ENCODE peak calls at places on chromosomes 13 and 19, in four cellular contexts. A is Panc1, I is Calu3, N is cardiac muscle cell. H is an unnamed sample.

GRCh38 chr19:57111329-57111644 is 8.5 kb upstream of the USP29 start:
- DNase-seq in A (no peak), I (no peak), N (no peak), H (no peak)

GRCh38 chr13:110713981-110714797 is 689 bp downstream of the ING1 start:
- DNase-seq in A (no peak), I (no peak), N (peak; percentile 58), H (peak; percentile 48)

GRCh38 chr13:42466123-42466522 is 107.8 kb upstream of the TNFSF11 start:
- DNase-seq in A (no peak), I (no peak), N (no peak), H (no peak)

GRCh38 chr13:42836930-42837329 is 55.5 kb downstream of the FAM216B start:
- DNase-seq in A (no peak), I (peak; percentile 24), N (peak; percentile 81), H (peak; percentile 12)

GRCh38 chr19:405138-405965 is 3.6 kb downstream of the C2CD4C start:
- DNase-seq in A (no peak), I (no peak), N (no peak), H (no peak)

GRCh38 chr13:113151745-113152707 is 6.4 kb upstream of the PROZ start:
- DNase-seq in A (no peak), I (no peak), N (peak; percentile 70), H (no peak)

GRCh38 chr19:28021316-28022185 is 1191.4 kb downstream of the UQCRFS1 start:
- DNase-seq in A (no peak), I (no peak), N (no peak), H (no peak)

GRCh38 chr19:30545752-30546151 is 173.6 kb downstream of the ZNF536 start:
- DNase-seq in A (no peak), I (no peak), N (no peak), H (no peak)

GRCh38 chr19:45645631-45646344 is 6.6 kb upstream of the EML2 start:
- DNase-seq in A (peak; percentile 59), I (peak; percentile 87), N (peak; percentile 98), H (peak; percentile 81)

GRCh38 chr19:925912-926594 is at the start of gene ARID3A:
- DNase-seq in A (no peak), I (no peak), N (peak; percentile 81), H (no peak)

GRCh38 chr19:19342086-19343015 is 21.7 kb downstream of the MAU2 start:
- DNase-seq in A (no peak), I (peak; percentile 44), N (peak; percentile 70), H (peak; percentile 66)

GRCh38 chr19:28049875-28050274 is 1163.1 kb downstream of the UQCRFS1 start:
- DNase-seq in A (no peak), I (no peak), N (no peak), H (no peak)

GRCh38 chr19:18894254-18895037 is 1.5 kb downstream of the CERS1 start:
- DNase-seq in A (no peak), I (no peak), N (peak; percentile 67), H (no peak)

GRCh38 chr13:108427355-108427754 is 157.8 kb downstream of the TNFSF13B start:
- DNase-seq in A (no peak), I (no peak), N (no peak), H (no peak)

GRCh38 chr13:79782541-79783216 is 301.7 kb downstream of the NDFIP2 start:
- DNase-seq in A (no peak), I (peak; percentile 30), N (peak; percentile 93), H (no peak)

GRCh38 chr19:32819415-32820400 is 49.9 kb downstream of the SLC7A9 start:
- DNase-seq in A (no peak), I (no peak), N (no peak), H (no peak)

GRCh38 chr13:71242191-71242590 is 624.8 kb downstream of the DACH1 start:
- DNase-seq in A (no peak), I (no peak), N (peak; percentile 7), H (no peak)

GRCh38 chr13:37869756-37870488 is at the start of gene TRPC4:
- DNase-seq in A (no peak), I (peak; percentile 37), N (peak; percentile 83), H (peak; percentile 78)

GRCh38 chr19:51479531-51480331 is 1.4 kb downstream of the CEACAM18 start:
- DNase-seq in A (no peak), I (no peak), N (no peak), H (no peak)

GRCh38 chr13:107067381-107067780 is 499.4 kb upstream of the ARGLU1 start:
- DNase-seq in A (no peak), I (no peak), N (no peak), H (no peak)

GRCh38 chr13:23506071-23506820 is 64.0 kb upstream of the TNFRSF19 start:
- DNase-seq in A (no peak), I (no peak), N (peak; percentile 12), H (no peak)

GRCh38 chr19:47093254-47093653 is 20.3 kb downstream of the ZC3H4 start:
- DNase-seq in A (no peak), I (no peak), N (no peak), H (no peak)

GRCh38 chr13:44306401-44307192 is 67.0 kb upstream of the SERP2 start:
- DNase-seq in A (peak; percentile 47), I (peak; percentile 46), N (peak; percentile 95), H (peak; percentile 99)

GRCh38 chr19:4161415-4162077 is 8.1 kb downstream of the CREB3L3 start:
- DNase-seq in A (no peak), I (no peak), N (no peak), H (no peak)

GRCh38 chr19:55675661-55676354 is 782 bp downstream of the EPN1 start:
- DNase-seq in A (no peak), I (no peak), N (no peak), H (no peak)

GRCh38 chr13:109370486-109370885 is 415.9 kb downstream of the IRS2 start:
- DNase-seq in A (no peak), I (no peak), N (no peak), H (no peak)

GRCh38 chr13:113059891-113060290 is 45.7 kb upstream of the F7 start:
- DNase-seq in A (no peak), I (no peak), N (no peak), H (no peak)

GRCh38 chr19:6402834-6403608 is 10.1 kb upstream of the GTF2F1 start:
- DNase-seq in A (no peak), I (no peak), N (peak; percentile 89), H (no peak)

GRCh38 chr13:22800726-22801401 is 379.9 kb upstream of the SGCG start:
- DNase-seq in A (no peak), I (no peak), N (peak; percentile 12), H (no peak)

GRCh38 chr13:99280166-99280565 is 22.0 kb upstream of the GPR18 start:
- DNase-seq in A (no peak), I (no peak), N (no peak), H (peak; percentile 75)

GRCh38 chr13:93368705-93369104 is 142.1 kb downstream of the GPC6 start:
- DNase-seq in A (no peak), I (no peak), N (no peak), H (no peak)

GRCh38 chr13:41763772-41764171 is 197.1 kb downstream of the VWA8 start:
- DNase-seq in A (no peak), I (no peak), N (no peak), H (no peak)

GRCh38 chr13:88281846-88282245 is 610.7 kb downstream of the SLITRK5 start:
- DNase-seq in A (no peak), I (no peak), N (no peak), H (no peak)

GRCh38 chr13:41694902-41695301 is 237.6 kb downstream of the RGCC start:
- DNase-seq in A (peak; percentile 25), I (peak; percentile 40), N (peak; percentile 95), H (peak; percentile 84)

GRCh38 chr13:26219726-26220125 is 2.4 kb downstream of the RNF6 start:
- DNase-seq in A (no peak), I (no peak), N (no peak), H (peak; percentile 1)

GRCh38 chr19:2207991-2208860 is 27.9 kb downstream of the PLEKHJ1 start:
- DNase-seq in A (no peak), I (no peak), N (peak; percentile 57), H (no peak)
- TF ChIP-seq CTCF in A (no peak), I (no peak), N (peak; percentile 22), H (no peak)

GRCh38 chr19:16628183-16628983 is at the start of gene MED26:
- DNase-seq in A (peak; percentile 36), I (peak; percentile 91), N (peak; percentile 96), H (peak; percentile 92)
- TF ChIP-seq CTCF in A (no peak), I (no peak), N (no peak), H (no peak)

DNA sequence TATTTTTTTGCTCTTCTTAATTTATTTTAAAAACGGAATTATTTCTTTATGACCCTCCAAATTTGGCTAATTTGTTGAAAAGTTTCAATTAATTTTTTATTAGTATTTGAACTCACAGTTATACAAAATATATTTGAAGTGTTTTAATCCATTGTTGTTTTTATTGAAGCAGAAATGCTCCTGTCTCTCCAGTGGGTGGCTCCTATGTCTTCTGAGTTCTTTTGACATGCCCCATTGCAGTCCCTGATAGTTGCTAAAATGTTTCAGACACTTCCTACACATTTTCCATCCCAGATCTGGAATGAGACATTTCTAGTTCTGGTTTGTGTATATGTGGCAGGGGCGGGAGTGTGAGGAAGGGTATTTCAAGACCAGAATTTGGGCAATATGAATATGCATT is 579.4 kb upstream of the PRR20A start:
- DNase-seq in A (no peak), I (no peak), N (no peak), H (peak; percentile 23)
- TF ChIP-seq CTCF in A (no peak), I (no peak), N (no peak), H (peak; percentile 22)

GRCh38 chr19:35509018-35509652 is 4.3 kb downstream of the DMKN start:
- DNase-seq in A (no peak), I (peak; percentile 83), N (no peak), H (peak; percentile 79)

GRCh38 chr19:35512831-35513230 is 618 bp downstream of the DMKN start:
- DNase-seq in A (no peak), I (no peak), N (no peak), H (no peak)

GRCh38 chr19:35511337-35511736 is 2.1 kb downstream of the DMKN start:
- DNase-seq in A (no peak), I (no peak), N (no peak), H (no peak)

GRCh38 chr19:35509861-35510625 is 3.4 kb downstream of the DMKN start:
- DNase-seq in A (peak; percentile 42), I (peak; percentile 98), N (peak; percentile 61), H (peak; percentile 88)

GRCh38 chr19:35510626-35510964 is 2.9 kb downstream of the DMKN start:
- DNase-seq in A (no peak), I (no peak), N (no peak), H (no peak)
- TF ChIP-seq CTCF in A (no peak), I (no peak), N (no peak), H (no peak)

GRCh38 chr19:40444181-40445005 is at the start of gene SERTAD3:
- DNase-seq in A (no peak), I (peak; percentile 100), N (peak; percentile 98), H (peak; percentile 96)
- TF ChIP-seq CTCF in A (no peak), I (no peak), N (peak; percentile 26), H (no peak)

GRCh38 chr13:46339035-46339666 is 47.9 kb downstream of the RUBCNL start:
- DNase-seq in A (no peak), I (no peak), N (peak; percentile 70), H (peak; percentile 90)
- TF ChIP-seq CTCF in A (no peak), I (no peak), N (no peak), H (no peak)

DNA sequence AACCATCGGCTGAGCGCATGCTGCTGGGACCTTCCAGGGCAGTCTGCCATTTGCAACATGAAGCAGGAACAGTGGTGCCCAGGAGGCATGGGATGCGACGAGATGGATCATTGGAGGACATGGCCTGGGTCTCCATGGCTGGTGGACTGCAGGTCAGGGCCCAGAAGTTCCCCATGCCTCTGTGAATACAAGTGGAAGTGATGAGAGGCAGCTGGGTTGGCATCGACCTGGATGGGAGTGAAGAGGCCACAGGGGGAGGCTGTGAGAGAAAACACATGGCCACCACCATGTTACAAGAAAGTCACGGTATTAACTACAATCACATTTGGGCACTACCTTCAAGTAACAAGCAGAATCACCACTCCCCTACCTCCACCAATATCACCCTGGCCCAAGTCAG is 262.0 kb downstream of the FOXO1 start:
- DNase-seq in A (no peak), I (no peak), N (no peak), H (no peak)
- TF ChIP-seq CTCF in A (no peak), I (no peak), N (no peak), H (no peak)